ENCODE peak calls at places on chromosomes 16 and 17, in nine cellular contexts. U, T, R, K, Z, D, I, W and E are unnamed samples.

GRCh38 chr16:5776876-5777275 is 679.3 kb upstream of the EEF2KMT start:
- DNase-seq in U (no peak), D (no peak), I (no peak), Z (no peak), W (no peak), K (no peak), T (no peak), R (peak), E (no peak)

GRCh38 chr17:63622571-63623390 is 564 bp downstream of the MAP3K3 start:
- DNase-seq in U (peak), Z (peak), D (peak), W (peak), T (peak), I (peak), K (no peak), R (peak), E (peak)

GRCh38 chr16:89334988-89335802 is 117.7 kb downstream of the ZNF778 start:
- DNase-seq in K (no peak), Z (peak), D (peak), I (no peak), W (no peak), U (no peak), R (no peak), T (peak), E (no peak)

GRCh38 chr16:78325532-78325931 is 226.1 kb downstream of the WWOX start:
- DNase-seq in K (no peak), U (no peak), I (no peak), Z (no peak), W (no peak), D (no peak), R (no peak), T (no peak), E (no peak)

GRCh38 chr16:81198635-81199034 is 39.9 kb upstream of the BCO1 start:
- DNase-seq in D (no peak), W (no peak), Z (no peak), K (no peak), I (no peak), R (no peak), U (peak), T (no peak), E (no peak)

GRCh38 chr16:11682655-11683096 is 14.4 kb downstream of the SNN start:
- DNase-seq in K (no peak), Z (no peak), I (no peak), W (no peak), D (no peak), U (no peak), R (peak), T (no peak), E (no peak)

GRCh38 chr17:21843951-21844590 is 151.7 kb downstream of the KCNJ18 start:
- DNase-seq in Z (no peak), K (no peak), R (no peak), W (no peak), I (no peak), D (no peak), U (no peak), T (no peak), E (no peak)

GRCh38 chr17:47708864-47709541 is 15.0 kb downstream of the TBKBP1 start:
- DNase-seq in T (peak), K (no peak), D (peak), I (no peak), W (no peak), Z (no peak), R (no peak), U (no peak), E (no peak)

GRCh38 chr16:88634141-88634993 is 4.0 kb upstream of the IL17C start:
- DNase-seq in Z (peak), T (peak), K (no peak), I (peak), D (peak), U (no peak), W (peak), R (no peak), E (peak)

GRCh38 chr17:71208111-71208704 is 912.6 kb upstream of the SOX9 start:
- DNase-seq in U (no peak), W (no peak), I (no peak), K (no peak), T (no peak), R (peak), D (no peak), Z (no peak), E (no peak)

GRCh38 chr16:19143241-19143640 is 24.8 kb upstream of the SYT17 start:
- DNase-seq in R (no peak), I (no peak), W (no peak), T (no peak), Z (no peak), D (no peak), K (no peak), U (no peak), E (no peak)

GRCh38 chr16:50910698-50911025 is 168.8 kb downstream of the CYLD start:
- DNase-seq in I (no peak), K (no peak), R (no peak), Z (no peak), D (no peak), U (no peak), W (no peak), T (no peak), E (no peak)

GRCh38 chr17:29084476-29085148 is 41.7 kb downstream of the PIPOX start:
- DNase-seq in Z (no peak), U (no peak), D (no peak), R (peak), W (peak), T (no peak), K (no peak), I (peak), E (no peak)

GRCh38 chr16:26454102-26454501 is 612.6 kb upstream of the C16orf82 start:
- DNase-seq in K (no peak), R (no peak), Z (no peak), T (no peak), W (peak), U (no peak), I (no peak), D (no peak), E (no peak)

GRCh38 chr17:30357476-30357875 is 21.3 kb upstream of the CPD start:
- DNase-seq in T (no peak), R (no peak), D (no peak), U (no peak), Z (no peak), K (no peak), I (no peak), W (no peak), E (no peak)

GRCh38 chr17:19897901-19898300 is 30.2 kb upstream of the ULK2 start:
- DNase-seq in R (peak), I (no peak), K (no peak), T (no peak), D (no peak), W (peak), U (peak), Z (no peak), E (no peak)

GRCh38 chr16:82580293-82580900 is 46.4 kb upstream of the CDH13 start:
- DNase-seq in K (no peak), U (peak), Z (no peak), D (no peak), W (peak), T (no peak), R (peak), I (no peak), E (no peak)

GRCh38 chr16:72369273-72369672 is 197.3 kb upstream of the PMFBP1 start:
- DNase-seq in U (no peak), Z (no peak), D (no peak), I (no peak), T (no peak), W (no peak), K (no peak), R (no peak), E (no peak)

GRCh38 chr16:88077328-88078108 is 126.3 kb downstream of the BANP start:
- DNase-seq in Z (peak), W (no peak), D (peak), U (no peak), I (no peak), R (no peak), K (no peak), T (no peak), E (no peak)

GRCh38 chr17:53571342-53571741 is 251.4 kb upstream of the KIF2B start:
- DNase-seq in I (no peak), U (no peak), K (no peak), Z (no peak), D (no peak), T (no peak), R (peak), W (no peak), E (no peak)

GRCh38 chr16:52912565-52913173 is 140.0 kb downstream of the CHD9NB start:
- DNase-seq in W (peak), R (peak), T (peak), U (peak), Z (peak), D (peak), I (peak), K (no peak), E (no peak)

GRCh38 chr17:6139447-6139832 is 69.3 kb downstream of the WSCD1 start:
- DNase-seq in U (no peak), W (no peak), T (no peak), D (no peak), I (no peak), K (no peak), R (no peak), Z (no peak), E (no peak)
- TF ChIP-seq CTCF in U (no peak), W (no peak), T (no peak), D (no peak), I (no peak), K (no peak), R (no peak), Z (no peak), E (no peak)

GRCh38 chr17:13113821-13114525 is 96.1 kb upstream of the ELAC2 start:
- DNase-seq in Z (no peak), D (no peak), T (no peak), K (no peak), U (no peak), W (no peak), R (no peak), I (no peak), E (no peak)

GRCh38 chr17:13118311-13118710 is 100.5 kb upstream of the ELAC2 start:
- DNase-seq in T (no peak), I (no peak), D (no peak), U (no peak), K (no peak), W (no peak), R (no peak), Z (no peak), E (no peak)

GRCh38 chr17:13117616-13118015 is 99.8 kb upstream of the ELAC2 start:
- DNase-seq in T (no peak), K (no peak), I (no peak), D (no peak), R (no peak), W (no peak), Z (no peak), U (no peak), E (no peak)

DNA sequence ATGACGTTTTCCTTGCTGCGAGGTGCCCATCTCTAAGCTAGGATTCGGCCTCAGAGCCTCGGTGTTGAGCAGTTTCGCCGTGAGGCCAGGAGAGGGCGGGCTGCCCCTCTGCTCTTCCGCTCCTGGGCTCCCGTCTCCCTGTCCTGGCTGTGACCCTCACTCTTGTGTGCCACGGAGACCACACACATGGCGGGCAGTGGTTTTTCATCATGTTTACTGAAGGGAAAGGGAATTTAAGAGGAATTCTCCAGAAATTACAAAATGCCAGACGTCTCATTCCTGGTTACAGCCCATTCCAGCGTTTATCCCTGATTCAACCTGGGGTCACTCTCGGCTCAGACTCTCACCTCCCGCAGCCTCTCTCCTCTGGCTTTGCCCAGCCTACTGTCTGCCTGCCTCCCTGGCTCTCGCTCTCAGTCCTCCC is 96.8 kb upstream of the ELAC2 start:
- DNase-seq in Z (no peak), T (peak), R (peak), U (peak), D (no peak), W (peak), I (no peak), K (no peak), E (no peak)
- TF ChIP-seq CTCF in Z (no peak), T (peak), R (peak), U (peak), D (peak), W (peak), I (peak), K (no peak), E (peak)

GRCh38 chr16:1510941-1511351 is 17.8 kb downstream of the TELO2 start:
- DNase-seq in W (no peak), U (no peak), I (no peak), D (no peak), T (no peak), Z (no peak), K (no peak), R (no peak), E (no peak)
- TF ChIP-seq CTCF in W (no peak), U (no peak), I (no peak), D (no peak), T (no peak), Z (no peak), K (no peak), R (no peak), E (no peak)

GRCh38 chr17:55830699-55831098 is 79.8 kb downstream of the PCTP start:
- DNase-seq in U (no peak), Z (no peak), D (no peak), R (no peak), W (no peak), T (no peak), I (no peak), K (no peak), E (no peak)

GRCh38 chr17:55820675-55821074 is 69.8 kb downstream of the PCTP start:
- DNase-seq in T (no peak), Z (no peak), W (no peak), R (no peak), U (no peak), K (no peak), I (no peak), D (no peak), E (no peak)

GRCh38 chr17:55830210-55830609 is 79.4 kb downstream of the PCTP start:
- DNase-seq in D (no peak), R (no peak), I (no peak), U (no peak), Z (no peak), W (no peak), T (no peak), K (no peak), E (no peak)

DNA sequence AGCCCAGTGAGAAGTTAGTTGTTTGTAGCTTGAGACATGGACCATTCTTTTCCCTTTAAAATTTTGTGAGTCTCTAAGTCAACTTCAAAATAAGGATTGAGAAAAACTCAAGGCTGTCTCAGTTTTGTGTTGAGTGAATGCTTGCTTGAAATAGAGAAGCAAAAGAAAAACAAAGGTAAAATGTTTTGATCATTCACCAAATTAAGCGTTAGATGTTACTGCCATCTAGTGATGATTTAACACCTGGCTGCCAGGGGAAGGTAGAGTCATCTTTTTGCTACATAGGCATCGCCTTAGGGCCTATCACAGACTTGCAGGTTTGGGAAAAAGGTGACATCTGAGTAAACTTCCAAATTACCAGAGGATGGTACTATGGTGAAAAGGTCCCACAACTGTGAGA is 74.4 kb downstream of the PCTP start:
- DNase-seq in T (no peak), D (no peak), U (peak), K (no peak), Z (no peak), I (no peak), W (no peak), R (no peak), E (no peak)
- TF ChIP-seq CTCF in T (no peak), D (peak), U (peak), K (no peak), Z (no peak), I (peak), W (peak), R (peak), E (no peak)

DNA sequence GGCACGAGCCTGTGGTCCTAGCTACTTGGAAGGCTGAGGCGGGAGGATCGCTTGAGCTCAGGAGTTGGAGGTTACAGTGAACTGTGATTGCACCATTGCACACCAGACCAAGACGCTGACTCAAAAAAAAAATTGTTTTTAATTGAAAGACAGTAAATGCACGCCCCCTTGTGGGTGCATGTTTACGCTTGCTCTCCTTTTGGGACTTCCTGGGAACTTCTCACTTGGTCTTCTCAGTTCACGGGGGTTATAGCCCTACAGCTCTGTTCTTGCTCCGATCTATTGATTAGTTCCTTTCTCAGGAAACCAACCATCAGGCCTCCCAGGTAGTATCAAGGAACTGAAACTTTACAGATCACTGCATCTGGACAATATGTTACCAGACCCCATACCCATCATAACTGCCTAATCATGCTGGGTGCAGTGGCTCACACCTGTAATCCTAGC is 14.2 kb upstream of the RIPOR1 start:
- DNase-seq in R (peak), W (peak), K (peak), T (peak), Z (peak), D (peak), I (peak), U (peak), E (peak)
- TF ChIP-seq CTCF in R (peak), W (peak), K (no peak), T (no peak), Z (peak), D (peak), I (peak), U (peak), E (peak)

DNA sequence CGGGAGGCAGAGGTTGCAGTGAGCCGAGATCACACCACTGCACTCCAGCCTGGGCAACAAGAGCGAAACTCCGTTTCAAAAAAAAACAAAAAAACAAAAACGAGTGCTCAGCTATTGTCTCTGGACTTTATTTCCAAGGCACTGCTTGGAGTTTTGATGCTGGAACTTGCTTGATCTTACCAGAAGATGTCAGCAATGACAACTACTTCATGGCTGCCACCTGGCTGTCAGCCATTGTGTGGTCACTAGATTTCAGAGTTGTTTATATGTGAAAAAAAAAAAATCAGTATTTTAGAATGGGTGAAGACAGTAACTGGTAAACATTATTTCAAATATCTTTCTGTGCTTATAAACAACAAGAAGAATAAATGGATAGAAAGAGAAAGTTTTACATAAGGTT is 26.3 kb upstream of the OR4D1 start:
- DNase-seq in Z (no peak), T (no peak), R (peak), U (peak), K (no peak), D (no peak), W (peak), I (no peak), E (no peak)
- TF ChIP-seq CTCF in Z (no peak), T (no peak), R (peak), U (peak), K (no peak), D (peak), W (peak), I (no peak), E (peak)

GRCh38 chr17:82822281-82822680 is 17.5 kb downstream of the ZNF750 start:
- DNase-seq in D (peak), T (no peak), W (no peak), U (no peak), R (no peak), Z (no peak), K (no peak), I (no peak), E (no peak)
- TF ChIP-seq CTCF in D (no peak), T (no peak), W (no peak), U (no peak), R (no peak), Z (no peak), K (no peak), I (no peak), E (no peak)

GRCh38 chr16:67264277-67264676 is 15.1 kb upstream of the PLEKHG4 start:
- DNase-seq in T (peak), D (peak), K (no peak), U (no peak), Z (peak), I (no peak), W (no peak), R (no peak), E (no peak)
- TF ChIP-seq CTCF in T (no peak), D (no peak), K (no peak), U (no peak), Z (no peak), I (no peak), W (no peak), R (peak), E (no peak)

GRCh38 chr17:80961516-80961915 is 30.1 kb upstream of the CHMP6 start:
- DNase-seq in I (no peak), T (no peak), U (no peak), W (no peak), R (no peak), D (no peak), Z (no peak), K (no peak), E (no peak)
- TF ChIP-seq CTCF in I (no peak), T (no peak), U (no peak), W (no peak), R (no peak), D (no peak), Z (peak), K (no peak), E (no peak)

GRCh38 chr16:84503751-84504395 is 586 bp downstream of the MEAK7 start:
- DNase-seq in T (no peak), I (no peak), Z (no peak), W (peak), D (peak), R (no peak), K (no peak), U (peak), E (no peak)

GRCh38 chr16:84502581-84502980 is 1.9 kb downstream of the MEAK7 start:
- DNase-seq in R (no peak), K (no peak), I (no peak), Z (no peak), U (no peak), D (peak), T (no peak), W (peak), E (no peak)

GRCh38 chr16:84502075-84502474 is 2.4 kb downstream of the MEAK7 start:
- DNase-seq in D (peak), U (no peak), W (peak), Z (no peak), I (no peak), T (no peak), R (no peak), K (no peak), E (no peak)

GRCh38 chr16:84505249-84506156 is 1.0 kb upstream of the MEAK7 start:
- DNase-seq in K (no peak), W (no peak), I (no peak), R (no peak), T (peak), U (no peak), D (peak), Z (no peak), E (no peak)

GRCh38 chr16:84504420-84505248 is at the start of gene MEAK7:
- DNase-seq in I (peak), Z (peak), K (peak), W (peak), T (peak), U (peak), D (peak), R (peak), E (peak)
- TF ChIP-seq CTCF in I (no peak), Z (no peak), K (no peak), W (no peak), T (no peak), U (no peak), D (no peak), R (peak), E (no peak)